ENCODE peak calls at places on chromosomes 6 and 20, in five cellular contexts. One of them, this sample, is unnamed.

GRCh38 chr6:150072201-150072600 is 3.3 kb upstream of the ULBP3 start:
- DNase-seq in AG09319: no peak
- DNase-seq in NCI-H1417: no peak
- DNase-seq in skeletal muscle cell: no peak
- DNase-seq in GM12864: no peak
- DNase-seq in this sample: peak

GRCh38 chr6:167501831-167502385 is 177.0 kb downstream of the TTLL2 start:
- DNase-seq in AG09319: no peak
- DNase-seq in NCI-H1417: peak
- DNase-seq in skeletal muscle cell: no peak
- DNase-seq in GM12864: no peak
- DNase-seq in this sample: no peak

GRCh38 chr6:5398530-5398929 is 137.2 kb downstream of the FARS2 start:
- DNase-seq in AG09319: no peak
- DNase-seq in NCI-H1417: peak
- DNase-seq in skeletal muscle cell: peak
- DNase-seq in GM12864: peak
- DNase-seq in this sample: peak

GRCh38 chr6:99282479-99283062 is 66.9 kb downstream of the FAXC start:
- DNase-seq in AG09319: no peak
- DNase-seq in NCI-H1417: peak
- DNase-seq in skeletal muscle cell: no peak
- DNase-seq in GM12864: no peak
- DNase-seq in this sample: no peak

GRCh38 chr6:106035655-106036054 is 50.5 kb upstream of the PRDM1 start:
- DNase-seq in AG09319: no peak
- DNase-seq in NCI-H1417: no peak
- DNase-seq in skeletal muscle cell: no peak
- DNase-seq in GM12864: no peak
- DNase-seq in this sample: no peak

GRCh38 chr6:164700497-164700896 is 608.9 kb downstream of the C6orf118 start:
- DNase-seq in AG09319: no peak
- DNase-seq in NCI-H1417: no peak
- DNase-seq in skeletal muscle cell: no peak
- DNase-seq in GM12864: no peak
- DNase-seq in this sample: no peak

GRCh38 chr6:49205526-49205925 is 257.5 kb downstream of the MMUT start:
- DNase-seq in AG09319: no peak
- DNase-seq in NCI-H1417: peak
- DNase-seq in skeletal muscle cell: no peak
- DNase-seq in GM12864: no peak
- DNase-seq in this sample: no peak

GRCh38 chr6:12132351-12133222 is 120.5 kb downstream of the HIVEP1 start:
- DNase-seq in AG09319: no peak
- DNase-seq in NCI-H1417: no peak
- DNase-seq in skeletal muscle cell: no peak
- DNase-seq in GM12864: no peak
- DNase-seq in this sample: no peak

GRCh38 chr20:61295726-61296628 is 43.9 kb downstream of the CDH4 start:
- DNase-seq in AG09319: no peak
- DNase-seq in NCI-H1417: no peak
- DNase-seq in skeletal muscle cell: no peak
- DNase-seq in GM12864: no peak
- DNase-seq in this sample: no peak

GRCh38 chr6:128918886-128919285 is 35.9 kb downstream of the LAMA2 start:
- DNase-seq in AG09319: no peak
- DNase-seq in NCI-H1417: no peak
- DNase-seq in skeletal muscle cell: no peak
- DNase-seq in GM12864: no peak
- DNase-seq in this sample: no peak

GRCh38 chr20:41176711-41177552 is 39.6 kb downstream of the PLCG1 start:
- DNase-seq in AG09319: no peak
- DNase-seq in NCI-H1417: no peak
- DNase-seq in skeletal muscle cell: no peak
- DNase-seq in GM12864: no peak
- DNase-seq in this sample: no peak

GRCh38 chr20:33791959-33792597 is 19.1 kb upstream of the CHMP4B start:
- DNase-seq in AG09319: no peak
- DNase-seq in NCI-H1417: peak
- DNase-seq in skeletal muscle cell: no peak
- DNase-seq in GM12864: no peak
- DNase-seq in this sample: peak

GRCh38 chr6:404685-405423 is 13.3 kb downstream of the IRF4 start:
- DNase-seq in AG09319: no peak
- DNase-seq in NCI-H1417: no peak
- DNase-seq in skeletal muscle cell: no peak
- DNase-seq in GM12864: no peak
- DNase-seq in this sample: no peak

GRCh38 chr6:36197739-36198221 is 1.2 kb downstream of the BRPF3 start:
- DNase-seq in AG09319: no peak
- DNase-seq in NCI-H1417: no peak
- DNase-seq in skeletal muscle cell: no peak
- DNase-seq in GM12864: no peak
- DNase-seq in this sample: no peak